ENCODE peak calls at places on chromosomes 13 and 19, in ten cellular contexts. Y is psoas muscle; S is CD4-positive, alpha-beta T cell; K is K562; C is thoracic aorta; M is AG04449; U is right lobe of liver; F is sigmoid colon; I is Peyer's patch; P is coronary artery. R is an unnamed sample.

GRCh38 chr19:47141695-47142094 is 11.1 kb downstream of the SAE1 start:
- DNase-seq in Y (no peak), S (no peak), P (no peak), I (no peak), K (no peak), F (no peak), M (no peak), C (no peak), U (no peak), R (no peak)

GRCh38 chr13:23629566-23630272 is 59.5 kb downstream of the TNFRSF19 start:
- DNase-seq in F (no peak), S (no peak), M (no peak), U (no peak), P (no peak), C (no peak), K (no peak), Y (no peak), I (no peak), R (no peak)

GRCh38 chr13:51534075-51534817 is 50.0 kb upstream of the WDFY2 start:
- DNase-seq in I (peak), U (peak), M (no peak), F (no peak), K (no peak), C (no peak), P (no peak), Y (peak), S (peak), R (no peak)

GRCh38 chr13:97356592-97356991 is 77.4 kb upstream of the RAP2A start:
- DNase-seq in P (no peak), K (peak), F (no peak), C (no peak), U (no peak), I (no peak), M (no peak), Y (no peak), S (no peak), R (no peak)

GRCh38 chr13:50080856-50081105 is 65.5 kb downstream of the KCNRG start:
- DNase-seq in U (no peak), F (no peak), Y (no peak), S (no peak), C (no peak), P (no peak), I (no peak), K (no peak), M (no peak), R (no peak)

GRCh38 chr19:10553087-10553667 is 9.5 kb downstream of the ATG4D start:
- DNase-seq in C (no peak), M (no peak), S (no peak), U (no peak), P (no peak), F (no peak), I (no peak), K (no peak), Y (peak), R (no peak)

GRCh38 chr19:38228491-38229439 is 4.7 kb upstream of the DPF1 start:
- DNase-seq in S (no peak), K (peak), U (no peak), F (no peak), I (no peak), M (no peak), P (no peak), C (no peak), Y (no peak), R (no peak)

GRCh38 chr13:99434258-99434788 is 66.9 kb upstream of the TM9SF2 start:
- DNase-seq in K (peak), Y (no peak), I (peak), S (peak), M (no peak), F (no peak), U (no peak), C (no peak), P (no peak), R (no peak)

GRCh38 chr19:46431824-46432223 is 3.1 kb upstream of the PNMA8C start:
- DNase-seq in S (no peak), Y (no peak), K (peak), F (no peak), C (no peak), P (no peak), U (no peak), M (no peak), I (no peak), R (no peak)

GRCh38 chr19:5096536-5096935 is 127.6 kb downstream of the KDM4B start:
- DNase-seq in I (no peak), P (no peak), F (no peak), C (no peak), S (no peak), K (no peak), M (no peak), Y (no peak), U (no peak), R (no peak)

GRCh38 chr19:940591-941291 is 14.9 kb downstream of the ARID3A start:
- DNase-seq in U (peak), P (no peak), K (no peak), Y (peak), C (peak), F (peak), I (peak), S (peak), M (no peak), R (no peak)

GRCh38 chr19:43759515-43759914 is 4.8 kb upstream of the SMG9 start:
- DNase-seq in Y (no peak), I (no peak), K (peak), F (no peak), U (no peak), S (no peak), P (no peak), C (no peak), M (no peak), R (no peak)
- TF ChIP-seq CTCF in Y (no peak), I (no peak), K (peak), F (no peak), U (no peak), S (no peak), P (no peak), C (no peak), M (peak), R (peak)

DNA sequence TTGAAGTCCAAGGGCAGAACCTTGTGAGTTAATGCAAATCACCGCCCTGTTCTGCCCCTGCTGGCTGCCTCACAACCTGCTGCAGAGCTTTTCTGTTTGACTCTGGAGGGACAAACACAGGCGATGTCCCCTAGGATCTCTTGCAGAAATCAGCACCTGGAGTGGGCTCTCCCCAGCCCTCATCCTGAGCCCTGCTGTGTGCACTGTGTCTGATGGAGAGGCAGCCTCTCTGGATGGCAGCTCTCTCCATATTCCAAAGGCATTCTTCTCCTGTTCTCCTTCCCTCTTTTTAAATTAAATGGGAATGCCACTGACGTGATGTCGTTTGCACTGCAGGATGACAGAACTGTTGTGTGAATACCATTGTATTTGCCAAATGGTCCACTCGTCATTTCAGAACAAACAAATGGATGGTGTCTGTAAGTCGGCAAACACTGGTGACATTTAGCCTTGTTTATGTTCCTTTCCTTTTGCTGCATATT is 184.1 kb downstream of the ZNF536 start:
- DNase-seq in U (no peak), M (no peak), K (no peak), S (no peak), C (no peak), P (no peak), I (peak), Y (no peak), F (no peak), R (no peak)
- TF ChIP-seq CTCF in U (no peak), M (no peak), K (no peak), S (no peak), C (no peak), P (no peak), I (no peak), Y (no peak), F (no peak), R (no peak)

DNA sequence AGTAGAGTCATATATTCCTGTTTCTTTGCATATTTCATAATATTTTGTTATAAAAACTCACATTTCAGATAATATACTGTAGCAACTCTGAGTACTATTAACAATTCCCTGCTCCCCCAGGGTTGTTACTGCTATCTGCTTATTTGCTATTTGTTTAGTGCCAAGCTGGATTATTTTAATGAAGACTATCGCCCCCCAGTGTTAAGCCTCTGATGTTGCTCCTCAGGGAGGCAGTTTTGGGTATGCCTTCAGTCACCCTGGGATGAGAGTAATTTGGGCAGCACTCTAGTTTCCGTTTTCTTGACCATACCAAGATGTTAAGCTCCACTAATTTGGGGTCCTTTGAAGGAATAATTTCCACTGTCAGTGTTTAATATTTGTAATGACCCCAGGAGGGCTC is 46.0 kb downstream of the MICU2 start:
- DNase-seq in F (no peak), I (no peak), S (no peak), M (no peak), U (no peak), C (no peak), Y (no peak), P (no peak), K (peak), R (no peak)
- TF ChIP-seq CTCF in F (no peak), I (no peak), S (peak), M (peak), U (peak), C (no peak), Y (no peak), P (no peak), K (peak), R (peak)

DNA sequence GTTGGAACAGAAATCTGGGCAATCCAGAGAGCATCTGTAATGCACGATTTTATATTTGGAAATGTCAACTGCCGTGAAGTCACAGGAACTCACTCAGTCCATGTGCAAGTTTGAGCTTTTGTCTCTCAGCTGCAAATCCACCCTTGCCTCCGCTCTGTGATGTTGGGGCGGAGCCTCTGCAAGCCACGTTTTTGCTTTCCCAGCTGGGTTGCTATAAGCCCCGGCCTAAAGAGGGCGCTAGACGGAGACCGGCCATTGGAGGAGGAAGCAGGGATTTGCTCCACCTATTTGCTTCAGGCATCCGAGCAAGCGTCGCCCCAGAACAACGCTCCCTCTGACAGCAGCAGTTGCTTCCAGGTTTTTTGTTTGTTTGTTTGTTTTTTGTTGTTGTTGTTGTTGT is 56.2 kb downstream of the TRPM4 start:
- DNase-seq in F (no peak), I (no peak), S (no peak), C (no peak), Y (no peak), M (no peak), U (peak), P (no peak), K (peak), R (no peak)
- TF ChIP-seq CTCF in F (no peak), I (no peak), S (no peak), C (no peak), Y (no peak), M (no peak), U (no peak), P (no peak), K (peak), R (no peak)

GRCh38 chr19:31501427-31502195 is 152.4 kb upstream of the TSHZ3 start:
- DNase-seq in P (no peak), C (no peak), F (no peak), S (no peak), U (no peak), M (no peak), K (no peak), I (no peak), Y (no peak), R (no peak)

GRCh38 chr19:31499281-31499680 is 150.0 kb upstream of the TSHZ3 start:
- DNase-seq in I (no peak), C (no peak), S (no peak), Y (no peak), U (no peak), M (no peak), F (no peak), P (peak), K (no peak), R (no peak)

GRCh38 chr19:31500540-31500830 is 151.2 kb upstream of the TSHZ3 start:
- DNase-seq in M (no peak), P (no peak), I (no peak), S (no peak), C (no peak), Y (no peak), U (no peak), F (no peak), K (no peak), R (no peak)

GRCh38 chr19:31499826-31500539 is 150.7 kb upstream of the TSHZ3 start:
- DNase-seq in K (no peak), S (no peak), U (no peak), C (no peak), Y (no peak), P (peak), F (no peak), M (no peak), I (no peak), R (no peak)

DNA sequence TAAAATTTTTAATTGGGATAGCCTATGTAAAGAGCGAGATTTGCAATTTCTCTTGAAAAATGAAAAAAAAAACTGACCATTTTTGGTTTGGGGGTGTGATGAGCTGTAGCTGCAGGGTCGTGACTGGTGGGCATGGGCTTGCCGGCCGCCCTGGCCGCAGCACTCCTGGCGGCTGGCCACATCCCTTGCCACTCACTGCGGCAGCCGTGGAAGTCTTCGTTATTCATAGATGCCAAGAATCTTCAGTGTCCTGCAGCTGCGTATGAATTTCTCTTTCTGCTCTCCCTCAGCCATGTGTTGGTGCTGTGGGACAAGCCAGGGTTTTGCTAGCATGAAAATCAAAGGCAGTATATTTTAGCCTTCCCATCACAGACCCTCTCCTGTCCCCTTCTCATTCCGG is 151.7 kb upstream of the TSHZ3 start:
- DNase-seq in F (no peak), U (no peak), C (no peak), M (no peak), S (no peak), I (no peak), K (no peak), P (no peak), Y (no peak), R (no peak)
- TF ChIP-seq CTCF in F (no peak), U (no peak), C (no peak), M (no peak), S (no peak), I (no peak), K (no peak), P (no peak), Y (no peak), R (no peak)

DNA sequence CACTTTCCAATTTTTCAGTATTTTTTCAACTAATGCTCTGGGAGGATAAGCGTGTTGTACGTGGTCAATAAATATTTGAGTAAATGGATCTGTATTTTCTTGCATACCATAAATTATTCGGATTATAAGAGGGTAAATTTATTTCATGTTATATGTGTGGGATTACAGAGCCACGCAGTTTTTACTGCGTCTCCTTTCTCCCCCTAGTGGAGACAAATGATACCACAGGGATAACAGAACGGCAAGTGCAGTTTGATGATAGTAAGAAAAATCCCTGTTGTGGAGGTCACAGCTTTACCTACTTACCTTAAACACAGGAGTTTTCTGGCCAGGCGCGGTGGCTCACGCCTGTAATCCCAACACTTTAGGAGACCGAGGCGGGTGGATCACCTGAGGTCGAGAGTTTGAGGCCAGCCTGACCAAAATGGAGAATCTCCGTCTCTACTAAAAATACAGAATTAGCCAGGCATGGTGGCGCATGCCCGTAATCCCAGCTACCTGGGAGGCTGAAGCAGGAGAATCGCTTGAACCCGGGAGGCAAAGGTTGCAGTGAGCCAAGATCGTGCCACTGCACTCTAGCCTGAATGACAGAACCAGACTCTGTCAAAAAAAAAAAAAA is 16.8 kb downstream of the MBD3L2B start:
- DNase-seq in I (no peak), U (no peak), Y (no peak), M (no peak), F (no peak), K (peak), C (no peak), S (no peak), P (no peak), R (no peak)
- TF ChIP-seq CTCF in I (no peak), U (no peak), Y (peak), M (peak), F (no peak), K (peak), C (no peak), S (peak), P (no peak), R (peak)

GRCh38 chr19:2084993-2085720 is 11.0 kb downstream of the MOB3A start:
- DNase-seq in F (peak), Y (peak), I (peak), K (no peak), C (no peak), P (no peak), M (no peak), S (peak), U (peak), R (no peak)

GRCh38 chr19:2087621-2088100 is 8.5 kb downstream of the MOB3A start:
- DNase-seq in M (no peak), C (no peak), K (no peak), F (no peak), Y (peak), I (peak), S (no peak), P (no peak), U (no peak), R (no peak)

GRCh38 chr19:2089727-2090053 is 6.4 kb downstream of the MOB3A start:
- DNase-seq in C (no peak), F (no peak), P (no peak), M (no peak), I (no peak), Y (no peak), U (no peak), S (no peak), K (no peak), R (no peak)

GRCh38 chr19:2083174-2083854 is 12.8 kb downstream of the MOB3A start:
- DNase-seq in Y (peak), C (no peak), I (peak), F (peak), S (peak), K (no peak), M (no peak), U (no peak), P (no peak), R (no peak)

DNA sequence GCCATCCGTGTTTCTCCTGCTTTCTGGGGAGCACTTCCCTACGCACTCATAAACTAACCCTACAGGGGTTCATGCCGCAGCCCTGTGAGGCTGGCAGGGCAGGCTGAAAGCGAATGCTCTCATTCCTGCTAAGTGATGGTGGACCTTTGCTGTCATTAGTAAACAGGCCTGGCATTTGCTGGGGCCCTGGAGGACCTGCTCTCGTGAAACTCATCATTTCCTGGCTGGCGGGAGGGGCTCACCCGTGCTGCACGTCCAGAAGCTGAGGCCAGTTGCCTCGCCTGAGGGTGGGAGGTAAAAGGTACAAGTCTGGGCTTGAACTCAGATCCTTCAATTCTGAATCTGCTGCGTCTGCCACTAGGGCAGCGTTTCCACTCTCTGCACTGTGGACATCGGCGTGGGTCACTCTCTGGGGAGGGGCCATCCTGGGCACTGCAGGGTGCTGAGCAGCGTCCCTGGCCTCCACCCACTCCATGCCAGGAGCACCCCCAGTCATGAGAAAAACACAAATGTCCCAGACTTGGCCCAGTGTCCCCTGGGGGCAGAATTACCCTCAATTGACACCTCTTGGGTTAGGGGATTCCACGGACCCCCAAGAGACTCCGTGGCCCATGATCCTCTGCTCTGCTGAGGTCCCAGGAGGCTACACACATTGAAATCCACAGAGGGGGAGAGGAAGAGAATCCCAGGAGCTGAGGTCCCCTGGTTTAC is 7.0 kb downstream of the MOB3A start:
- DNase-seq in S (no peak), M (no peak), U (no peak), K (no peak), P (no peak), I (peak), F (no peak), Y (peak), C (no peak), R (no peak)
- TF ChIP-seq CTCF in S (no peak), M (no peak), U (no peak), K (no peak), P (no peak), I (no peak), F (no peak), Y (no peak), C (no peak), R (no peak)

DNA sequence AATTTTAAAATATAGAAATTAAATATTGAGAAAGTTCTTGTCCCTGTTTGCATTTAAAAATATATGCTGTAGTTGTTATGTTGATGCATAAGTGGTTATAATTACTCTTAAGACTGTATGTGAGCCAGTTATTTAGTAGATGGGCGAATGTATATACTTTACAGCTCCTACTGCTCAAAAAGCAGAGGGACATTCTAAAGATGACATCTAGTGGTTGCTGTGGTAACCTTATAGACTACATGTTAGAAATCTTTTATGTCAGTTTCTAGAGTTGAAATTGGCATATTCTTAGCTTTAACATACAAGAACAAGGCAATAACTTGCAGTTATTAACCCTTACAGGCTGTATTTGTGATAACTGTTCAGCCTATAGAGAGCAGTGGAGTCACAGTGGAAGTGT is 160.5 kb downstream of the OLFM4 start:
- DNase-seq in F (no peak), P (no peak), K (no peak), Y (no peak), I (no peak), U (no peak), S (no peak), C (no peak), M (no peak), R (no peak)
- TF ChIP-seq CTCF in F (no peak), P (no peak), K (no peak), Y (no peak), I (no peak), U (no peak), S (no peak), C (no peak), M (no peak), R (no peak)

R was measured in AG09319.